ENCODE peak calls at places on chromosomes 16 and 17, in four cellular contexts. One of them, this sample, is unnamed.

GRCh38 chr16:3492356-3492755 is 2.9 kb downstream of the C16orf90 start:
- DNase-seq in neural progenitor cell: no peak
- DNase-seq in colonic mucosa: no peak
- DNase-seq in WTC11: no peak
- DNase-seq in this sample: no peak

GRCh38 chr17:36198831-36199465 is 2.4 kb upstream of the CCL3L1 start:
- DNase-seq in neural progenitor cell: no peak
- DNase-seq in colonic mucosa: no peak
- DNase-seq in WTC11: no peak
- DNase-seq in this sample: no peak

GRCh38 chr17:29590979-29591736 is 1.7 kb upstream of the GIT1 start:
- DNase-seq in neural progenitor cell: peak; percentile 76
- DNase-seq in colonic mucosa: no peak
- DNase-seq in WTC11: peak; percentile 44
- DNase-seq in this sample: no peak

GRCh38 chr16:83351846-83352245 is 455.9 kb upstream of the HSBP1 start:
- DNase-seq in neural progenitor cell: no peak
- DNase-seq in colonic mucosa: no peak
- DNase-seq in WTC11: no peak
- DNase-seq in this sample: no peak

GRCh38 chr17:42337442-42337841 is 49.1 kb downstream of the STAT5A start:
- DNase-seq in neural progenitor cell: no peak
- DNase-seq in colonic mucosa: no peak
- DNase-seq in WTC11: no peak
- DNase-seq in this sample: no peak

GRCh38 chr16:85465328-85466307 is 147.5 kb upstream of the GSE1 start:
- DNase-seq in neural progenitor cell: no peak
- DNase-seq in colonic mucosa: no peak
- DNase-seq in WTC11: no peak
- DNase-seq in this sample: peak; percentile 30

GRCh38 chr16:67234180-67234597 is 7.3 kb downstream of the TMEM208 start:
- DNase-seq in neural progenitor cell: no peak
- DNase-seq in colonic mucosa: no peak
- DNase-seq in WTC11: no peak
- DNase-seq in this sample: no peak

GRCh38 chr17:36088559-36089376 is 1.2 kb downstream of the CCL3 start:
- DNase-seq in neural progenitor cell: peak; percentile 8
- DNase-seq in colonic mucosa: no peak
- DNase-seq in WTC11: no peak
- DNase-seq in this sample: no peak

GRCh38 chr16:85506358-85506911 is 106.7 kb upstream of the GSE1 start:
- DNase-seq in neural progenitor cell: no peak
- DNase-seq in colonic mucosa: no peak
- DNase-seq in WTC11: no peak
- DNase-seq in this sample: no peak

GRCh38 chr16:57627184-57627871 is 1.1 kb upstream of the ADGRG1 start:
- DNase-seq in neural progenitor cell: peak; percentile 75
- DNase-seq in colonic mucosa: no peak
- DNase-seq in WTC11: peak; percentile 44
- DNase-seq in this sample: no peak

GRCh38 chr17:57440522-57441269 is 184.4 kb downstream of the MSI2 start:
- DNase-seq in neural progenitor cell: peak; percentile 81
- DNase-seq in colonic mucosa: peak; percentile 59
- DNase-seq in WTC11: peak; percentile 74
- DNase-seq in this sample: peak; percentile 59

GRCh38 chr17:2898255-2898926 is 102.2 kb downstream of the RAP1GAP2 start:
- DNase-seq in neural progenitor cell: no peak
- DNase-seq in colonic mucosa: peak; percentile 60
- DNase-seq in WTC11: no peak
- DNase-seq in this sample: no peak

GRCh38 chr17:55783684-55784245 is 32.9 kb downstream of the PCTP start:
- DNase-seq in neural progenitor cell: no peak
- DNase-seq in colonic mucosa: peak; percentile 46
- DNase-seq in WTC11: no peak
- DNase-seq in this sample: peak; percentile 90

GRCh38 chr17:73855933-73856332 is 211.7 kb upstream of the SDK2 start:
- DNase-seq in neural progenitor cell: no peak
- DNase-seq in colonic mucosa: no peak
- DNase-seq in WTC11: no peak
- DNase-seq in this sample: peak; percentile 62

GRCh38 chr17:35612924-35613521 is 25.9 kb downstream of the AP2B1 start:
- DNase-seq in neural progenitor cell: peak; percentile 66
- DNase-seq in colonic mucosa: peak; percentile 28
- DNase-seq in WTC11: peak; percentile 46
- DNase-seq in this sample: peak; percentile 48

GRCh38 chr16:4314532-4315184 is 1.2 kb upstream of the GLIS2 start:
- DNase-seq in neural progenitor cell: peak; percentile 55
- DNase-seq in colonic mucosa: peak; percentile 23
- DNase-seq in WTC11: no peak
- DNase-seq in this sample: peak; percentile 70

GRCh38 chr17:59972778-59973177 is 8.2 kb upstream of the RNFT1 start:
- DNase-seq in neural progenitor cell: no peak
- DNase-seq in colonic mucosa: no peak
- DNase-seq in WTC11: no peak
- DNase-seq in this sample: peak; percentile 39

GRCh38 chr16:73225983-73226382 is 178.1 kb upstream of the ZFHX3 start:
- DNase-seq in neural progenitor cell: no peak
- DNase-seq in colonic mucosa: no peak
- DNase-seq in WTC11: no peak
- DNase-seq in this sample: no peak

GRCh38 chr16:47061204-47061603 is 82.5 kb downstream of the NETO2 start:
- DNase-seq in neural progenitor cell: peak; percentile 59
- DNase-seq in colonic mucosa: no peak
- DNase-seq in WTC11: no peak
- DNase-seq in this sample: no peak

GRCh38 chr16:19935696-19936095 is 51.0 kb upstream of the GPRC5B start:
- DNase-seq in neural progenitor cell: no peak
- DNase-seq in colonic mucosa: no peak
- DNase-seq in WTC11: no peak
- DNase-seq in this sample: no peak

GRCh38 chr16:78606572-78606971 is 507.1 kb downstream of the WWOX start:
- DNase-seq in neural progenitor cell: peak; percentile 55
- DNase-seq in colonic mucosa: no peak
- DNase-seq in WTC11: no peak
- DNase-seq in this sample: no peak

GRCh38 chr17:42059815-42060214 is 9.4 kb upstream of the C17orf113 start:
- DNase-seq in neural progenitor cell: peak; percentile 1
- DNase-seq in colonic mucosa: no peak
- DNase-seq in WTC11: no peak
- DNase-seq in this sample: no peak

GRCh38 chr17:33292981-33293867 is at the start of gene ASIC2:
- DNase-seq in neural progenitor cell: peak; percentile 89
- DNase-seq in colonic mucosa: peak; percentile 65
- DNase-seq in WTC11: peak; percentile 68
- DNase-seq in this sample: peak; percentile 69

GRCh38 chr17:76943781-76944213 is 75.6 kb downstream of the MGAT5B start:
- DNase-seq in neural progenitor cell: no peak
- DNase-seq in colonic mucosa: no peak
- DNase-seq in WTC11: no peak
- DNase-seq in this sample: no peak

GRCh38 chr17:21376835-21377690 is 906 bp downstream of the KCNJ12 start:
- DNase-seq in neural progenitor cell: no peak
- DNase-seq in colonic mucosa: no peak
- DNase-seq in WTC11: peak; percentile 41
- DNase-seq in this sample: peak; percentile 35

GRCh38 chr17:75722542-75723095 is 1.4 kb downstream of the ITGB4 start:
- DNase-seq in neural progenitor cell: no peak
- DNase-seq in colonic mucosa: peak; percentile 37
- DNase-seq in WTC11: no peak
- DNase-seq in this sample: no peak

GRCh38 chr16:70381604-70382342 is 35.1 kb downstream of the DDX19A start:
- DNase-seq in neural progenitor cell: no peak
- DNase-seq in colonic mucosa: no peak
- DNase-seq in WTC11: no peak
- DNase-seq in this sample: no peak

GRCh38 chr16:70378869-70379493 is 32.3 kb downstream of the DDX19A start:
- DNase-seq in neural progenitor cell: no peak
- DNase-seq in colonic mucosa: no peak
- DNase-seq in WTC11: no peak
- DNase-seq in this sample: no peak

GRCh38 chr16:70380205-70380918 is 33.7 kb downstream of the DDX19A start:
- DNase-seq in neural progenitor cell: peak; percentile 74
- DNase-seq in colonic mucosa: peak; percentile 45
- DNase-seq in WTC11: peak; percentile 71
- DNase-seq in this sample: peak; percentile 82

GRCh38 chr16:70383421-70383960 is 36.8 kb downstream of the DDX19A start:
- DNase-seq in neural progenitor cell: no peak
- DNase-seq in colonic mucosa: no peak
- DNase-seq in WTC11: no peak
- DNase-seq in this sample: no peak

DNA sequence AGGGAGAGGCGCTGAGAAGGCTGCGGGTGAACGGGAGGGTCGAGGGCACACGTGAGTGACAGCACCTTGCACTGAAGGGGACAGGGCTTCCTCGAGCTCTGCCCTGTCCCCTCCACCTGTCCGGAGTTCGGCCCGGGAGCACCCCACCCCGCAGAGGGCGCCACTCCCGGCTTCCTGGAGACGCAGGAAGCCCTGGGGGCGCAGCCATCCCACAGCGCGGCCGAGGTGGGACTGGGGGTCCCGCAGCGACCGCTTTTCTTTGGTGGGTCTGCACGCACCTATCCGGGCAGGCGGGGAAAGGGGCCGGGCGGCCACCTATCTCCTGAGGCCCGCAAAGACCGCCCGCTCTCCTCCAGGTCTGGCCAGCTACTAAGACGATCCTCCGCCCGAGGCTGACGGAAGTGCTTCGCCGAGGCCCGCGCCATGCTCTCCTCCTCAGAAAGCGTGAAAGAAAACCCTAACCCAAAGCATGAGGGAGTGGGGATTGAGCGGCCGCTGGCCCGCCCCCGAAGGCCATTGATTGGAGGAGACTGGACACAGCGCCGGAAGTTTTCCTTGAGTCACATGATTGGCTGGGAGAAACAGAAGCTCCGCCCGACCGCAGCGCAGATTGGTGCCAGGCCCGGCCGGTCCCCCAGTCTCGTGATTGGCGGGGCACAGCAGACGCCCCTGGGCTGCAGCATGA is 34.4 kb downstream of the DDX19A start:
- DNase-seq in neural progenitor cell: peak; percentile 99
- DNase-seq in colonic mucosa: peak; percentile 98
- DNase-seq in WTC11: peak; percentile 98
- DNase-seq in this sample: peak; percentile 99
- TF ChIP-seq CTCF in neural progenitor cell: peak; percentile 49
- TF ChIP-seq CTCF in colonic mucosa: no peak
- TF ChIP-seq CTCF in WTC11: no peak
- TF ChIP-seq CTCF in this sample: peak; percentile 30

GRCh38 chr17:6420173-6420641 is 14.7 kb downstream of the AIPL1 start:
- DNase-seq in neural progenitor cell: peak; percentile 63
- DNase-seq in colonic mucosa: no peak
- DNase-seq in WTC11: peak; percentile 74
- DNase-seq in this sample: peak; percentile 40
- TF ChIP-seq CTCF in neural progenitor cell: peak; percentile 59
- TF ChIP-seq CTCF in colonic mucosa: no peak
- TF ChIP-seq CTCF in WTC11: no peak
- TF ChIP-seq CTCF in this sample: peak; percentile 50

DNA sequence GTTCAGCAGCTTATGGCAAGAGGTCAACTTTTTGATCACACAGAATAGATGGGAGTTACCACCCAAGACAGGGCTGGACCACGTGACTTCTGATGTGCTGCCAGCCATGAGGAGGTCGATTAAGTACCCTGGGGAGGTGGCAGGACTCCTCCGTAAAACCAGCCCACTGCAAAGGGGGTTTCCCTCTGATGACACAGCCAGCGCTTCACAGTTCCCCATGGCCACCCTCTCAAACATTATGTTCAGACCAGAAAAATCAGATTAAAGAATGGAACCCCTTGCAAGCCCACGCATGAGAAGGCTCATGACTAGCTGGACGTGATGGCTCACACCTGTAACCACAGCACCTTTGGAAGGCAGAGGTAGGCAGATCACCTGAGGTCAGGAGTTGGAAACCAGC is 222.9 kb downstream of the CPPED1 start:
- DNase-seq in neural progenitor cell: no peak
- DNase-seq in colonic mucosa: no peak
- DNase-seq in WTC11: no peak
- DNase-seq in this sample: no peak
- TF ChIP-seq CTCF in neural progenitor cell: no peak
- TF ChIP-seq CTCF in colonic mucosa: no peak
- TF ChIP-seq CTCF in WTC11: no peak
- TF ChIP-seq CTCF in this sample: no peak

DNA sequence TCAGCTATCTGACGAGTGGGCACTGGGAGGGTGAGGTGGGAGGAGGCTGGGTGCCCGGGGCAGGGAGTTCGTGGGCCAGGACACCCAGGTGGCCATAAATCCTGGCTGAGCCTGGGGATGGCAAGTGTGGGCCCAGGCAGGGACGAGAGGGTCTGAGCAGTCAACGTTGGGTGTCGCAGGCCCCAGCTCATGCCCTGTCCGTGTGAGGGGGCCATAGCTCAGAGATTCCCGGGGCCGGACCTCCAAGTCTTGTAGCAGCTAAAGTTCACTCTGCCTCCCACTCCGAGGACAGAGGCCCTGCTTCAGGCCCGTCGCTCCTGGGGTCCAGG is 34.4 kb downstream of the CTU2 start:
- DNase-seq in neural progenitor cell: no peak
- DNase-seq in colonic mucosa: no peak
- DNase-seq in WTC11: no peak
- DNase-seq in this sample: no peak
- TF ChIP-seq CTCF in neural progenitor cell: no peak
- TF ChIP-seq CTCF in colonic mucosa: no peak
- TF ChIP-seq CTCF in WTC11: no peak
- TF ChIP-seq CTCF in this sample: no peak

GRCh38 chr17:63752707-63753106 is 11.1 kb upstream of the STRADA start:
- DNase-seq in neural progenitor cell: no peak
- DNase-seq in colonic mucosa: no peak
- DNase-seq in WTC11: no peak
- DNase-seq in this sample: no peak

GRCh38 chr17:63753215-63753614 is 11.6 kb upstream of the STRADA start:
- DNase-seq in neural progenitor cell: no peak
- DNase-seq in colonic mucosa: no peak
- DNase-seq in WTC11: no peak
- DNase-seq in this sample: no peak

GRCh38 chr17:63754046-63754445 is 12.4 kb upstream of the STRADA start:
- DNase-seq in neural progenitor cell: no peak
- DNase-seq in colonic mucosa: no peak
- DNase-seq in WTC11: no peak
- DNase-seq in this sample: no peak

GRCh38 chr17:63751806-63752205 is 10.2 kb upstream of the STRADA start:
- DNase-seq in neural progenitor cell: no peak
- DNase-seq in colonic mucosa: no peak
- DNase-seq in WTC11: no peak
- DNase-seq in this sample: no peak
- TF ChIP-seq CTCF in neural progenitor cell: no peak
- TF ChIP-seq CTCF in colonic mucosa: no peak
- TF ChIP-seq CTCF in WTC11: no peak
- TF ChIP-seq CTCF in this sample: no peak

DNA sequence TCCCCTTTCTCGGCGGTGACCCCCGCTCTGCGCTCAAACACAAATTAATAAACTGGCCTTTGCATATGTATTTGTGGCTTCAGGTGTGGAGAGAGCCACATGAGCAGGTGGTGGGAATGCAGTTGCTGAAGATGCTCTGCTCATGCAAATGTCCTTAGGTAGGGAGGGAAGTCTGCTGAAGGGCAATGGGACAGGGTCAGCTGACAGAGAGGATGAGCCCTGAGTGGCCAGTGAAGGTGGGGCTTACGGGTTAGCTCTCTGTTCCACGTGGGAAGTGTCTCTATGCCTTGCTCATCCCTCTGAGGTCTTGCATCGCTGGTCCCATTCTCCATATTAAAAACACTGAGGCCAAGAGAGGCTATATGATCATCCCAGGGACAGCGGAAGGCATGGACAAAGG is 74.2 kb upstream of the CCL1 start:
- DNase-seq in neural progenitor cell: no peak
- DNase-seq in colonic mucosa: no peak
- DNase-seq in WTC11: no peak
- DNase-seq in this sample: no peak
- TF ChIP-seq CTCF in neural progenitor cell: no peak
- TF ChIP-seq CTCF in colonic mucosa: no peak
- TF ChIP-seq CTCF in WTC11: no peak
- TF ChIP-seq CTCF in this sample: no peak

This sample was measured in A673.